ENCODE peak calls at places on chromosomes 1 and 21, in eight cellular contexts. J, D, U, L, R, M, G and F are unnamed samples.

GRCh38 chr1:183989604-183990003 is 47.9 kb downstream of the COLGALT2 start:
- DNase-seq in M (no peak), D (no peak), U (no peak), G (no peak), L (no peak), R (no peak), J (no peak), F (no peak)

GRCh38 chr1:14937288-14937949 is 216.1 kb upstream of the TMEM51 start:
- DNase-seq in J (no peak), L (no peak), U (no peak), D (no peak), R (no peak), M (no peak), G (no peak), F (no peak)

GRCh38 chr1:10339815-10340214 is 59.0 kb upstream of the PGD start:
- DNase-seq in U (peak), D (peak), R (peak), M (no peak), G (no peak), J (no peak), L (no peak), F (peak)

GRCh38 chr21:29557200-29557599 is 258.5 kb downstream of the BACH1 start:
- DNase-seq in U (no peak), G (peak), J (no peak), L (no peak), R (no peak), M (no peak), D (no peak), F (no peak)

GRCh38 chr1:37498872-37499617 is 15.5 kb downstream of the MEAF6 start:
- DNase-seq in D (peak), U (no peak), L (no peak), R (peak), J (no peak), G (no peak), M (no peak), F (no peak)

GRCh38 chr1:188782220-188782841 is 1695.3 kb downstream of the BRINP3 start:
- DNase-seq in U (peak), G (no peak), D (peak), R (peak), M (no peak), J (no peak), L (no peak), F (no peak)

GRCh38 chr21:25139390-25139789 is 467.9 kb downstream of the MRPL39 start:
- DNase-seq in D (no peak), L (no peak), G (no peak), R (no peak), M (no peak), J (no peak), U (no peak), F (no peak)

GRCh38 chr1:22376976-22377375 is 74.7 kb upstream of the ZBTB40 start:
- DNase-seq in M (no peak), L (no peak), R (peak), G (no peak), J (no peak), U (no peak), D (no peak), F (no peak)

GRCh38 chr1:43872280-43872679 is 61.3 kb upstream of the ARTN start:
- DNase-seq in M (no peak), L (no peak), G (no peak), R (no peak), J (no peak), D (no peak), U (no peak), F (no peak)

GRCh38 chr1:30664103-30664755 is 59.2 kb downstream of the MATN1 start:
- DNase-seq in G (no peak), D (no peak), R (peak), L (no peak), M (no peak), U (no peak), J (no peak), F (no peak)

GRCh38 chr1:185929759-185930158 is 195.6 kb downstream of the HMCN1 start:
- DNase-seq in U (no peak), J (no peak), M (no peak), L (peak), G (peak), D (peak), R (peak), F (no peak)

GRCh38 chr1:51753969-51754368 is 124.6 kb downstream of the NRDC start:
- DNase-seq in L (no peak), D (no peak), M (no peak), J (no peak), U (no peak), G (no peak), R (no peak), F (no peak)

GRCh38 chr21:43600642-43601397 is 58.5 kb downstream of the HSF2BP start:
- DNase-seq in G (peak), J (no peak), M (no peak), U (no peak), D (peak), R (peak), L (peak), F (no peak)

GRCh38 chr1:2229921-2230700 is 2.0 kb downstream of the SKI start:
- DNase-seq in G (no peak), M (no peak), D (no peak), R (peak), J (peak), U (no peak), L (no peak), F (no peak)

GRCh38 chr1:8926707-8927694 is 18.7 kb upstream of the CA6 start:
- DNase-seq in G (no peak), U (no peak), M (no peak), R (no peak), D (no peak), J (no peak), L (no peak), F (no peak)

GRCh38 chr1:229043111-229043510 is 227.8 kb upstream of the RAB4A start:
- DNase-seq in L (no peak), D (no peak), M (no peak), J (no peak), U (no peak), R (no peak), G (no peak), F (no peak)

GRCh38 chr1:223756002-223756775 is 43.9 kb downstream of the CAPN2 start:
- DNase-seq in L (no peak), J (no peak), G (no peak), M (no peak), U (no peak), D (no peak), R (no peak), F (no peak)

GRCh38 chr1:150066838-150067183 is 765 bp upstream of the VPS45 start:
- DNase-seq in J (peak), L (no peak), M (no peak), G (no peak), R (no peak), D (no peak), U (peak), F (no peak)

GRCh38 chr1:91735266-91735845 is 150.6 kb downstream of the TGFBR3 start:
- DNase-seq in J (no peak), D (no peak), M (no peak), U (no peak), R (no peak), G (no peak), L (no peak), F (no peak)

GRCh38 chr1:99849413-99849743 is 783 bp upstream of the AGL start:
- DNase-seq in L (no peak), M (no peak), U (no peak), J (no peak), D (no peak), R (no peak), G (no peak), F (no peak)

GRCh38 chr1:41314376-41314775 is 46.9 kb upstream of the FOXO6 start:
- DNase-seq in G (no peak), U (no peak), R (no peak), D (no peak), M (no peak), L (no peak), J (no peak), F (no peak)

GRCh38 chr1:41315482-41315823 is 45.8 kb upstream of the FOXO6 start:
- DNase-seq in U (no peak), M (no peak), D (no peak), J (no peak), L (no peak), R (peak), G (no peak), F (no peak)

GRCh38 chr1:41314781-41315481 is 46.3 kb upstream of the FOXO6 start:
- DNase-seq in D (no peak), R (peak), L (no peak), G (peak), U (no peak), M (no peak), J (no peak), F (no peak)

GRCh38 chr1:41312991-41313645 is 48.1 kb upstream of the FOXO6 start:
- DNase-seq in L (no peak), D (no peak), U (no peak), G (no peak), J (no peak), M (no peak), R (peak), F (no peak)

DNA sequence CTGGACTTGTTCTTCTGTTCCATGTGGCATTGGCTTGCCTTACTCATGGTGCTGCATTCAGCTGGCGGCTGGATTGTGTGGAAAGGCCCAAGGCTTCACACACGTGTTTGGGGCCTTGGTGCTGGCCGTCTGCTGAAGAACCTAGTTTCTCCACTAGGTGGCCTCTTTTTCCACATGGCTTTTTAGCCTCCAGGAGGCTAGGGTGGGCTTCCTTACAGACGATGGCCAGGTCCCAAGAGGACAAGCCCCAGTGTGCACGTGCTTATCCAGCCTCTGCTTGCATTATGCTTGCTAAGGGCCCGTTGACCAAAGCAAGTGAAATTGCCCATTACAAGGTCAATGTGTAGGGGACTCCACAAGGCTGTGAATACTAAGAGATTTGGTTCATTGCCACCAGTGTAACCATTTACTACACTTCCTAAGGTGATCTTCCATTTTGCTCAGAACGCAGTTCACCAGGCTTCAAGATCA is 47.5 kb upstream of the FOXO6 start:
- DNase-seq in L (no peak), J (no peak), M (no peak), D (no peak), R (peak), U (no peak), G (no peak), F (no peak)
- TF ChIP-seq CTCF in L (peak), J (peak), M (peak), D (peak), R (peak), U (peak), G (peak), F (peak)

GRCh38 chr1:178774263-178774662 is 49.2 kb downstream of the RALGPS2 start:
- DNase-seq in J (no peak), G (no peak), D (peak), L (no peak), R (peak), U (no peak), M (no peak), F (no peak)

GRCh38 chr1:178772952-178773351 is 47.9 kb downstream of the RALGPS2 start:
- DNase-seq in M (no peak), R (no peak), J (no peak), D (no peak), L (no peak), G (no peak), U (no peak), F (no peak)

GRCh38 chr1:178768423-178768822 is 43.4 kb downstream of the RALGPS2 start:
- DNase-seq in D (no peak), J (no peak), U (no peak), L (no peak), M (peak), R (peak), G (no peak), F (no peak)
- TF ChIP-seq CTCF in D (peak), J (peak), U (peak), L (peak), M (peak), R (peak), G (peak), F (peak)

GRCh38 chr1:29380532-29380931 is 144.2 kb downstream of the PTPRU start:
- DNase-seq in G (no peak), J (no peak), U (no peak), L (no peak), D (no peak), R (peak), M (no peak), F (no peak)

GRCh38 chr1:29383972-29384371 is 147.7 kb downstream of the PTPRU start:
- DNase-seq in D (no peak), M (no peak), L (no peak), J (no peak), U (no peak), G (no peak), R (peak), F (peak)

GRCh38 chr1:29382851-29383588 is 146.7 kb downstream of the PTPRU start:
- DNase-seq in G (no peak), J (peak), R (no peak), U (no peak), D (no peak), M (no peak), L (no peak), F (no peak)

GRCh38 chr1:29381426-29381825 is 145.1 kb downstream of the PTPRU start:
- DNase-seq in M (no peak), D (no peak), L (no peak), R (no peak), J (no peak), U (no peak), G (no peak), F (no peak)

GRCh38 chr1:29379438-29380073 is 143.2 kb downstream of the PTPRU start:
- DNase-seq in R (peak), M (no peak), U (no peak), G (no peak), J (peak), L (no peak), D (no peak), F (peak)
- TF ChIP-seq CTCF in R (peak), M (peak), U (peak), G (peak), J (peak), L (peak), D (peak), F (peak)

GRCh38 chr1:176843352-176844297 is 320.9 kb downstream of the ASTN1 start:
- DNase-seq in M (no peak), D (peak), U (no peak), G (peak), J (no peak), R (peak), L (no peak), F (no peak)
- TF ChIP-seq CTCF in M (peak), D (peak), U (peak), G (peak), J (peak), R (peak), L (peak), F (peak)

DNA sequence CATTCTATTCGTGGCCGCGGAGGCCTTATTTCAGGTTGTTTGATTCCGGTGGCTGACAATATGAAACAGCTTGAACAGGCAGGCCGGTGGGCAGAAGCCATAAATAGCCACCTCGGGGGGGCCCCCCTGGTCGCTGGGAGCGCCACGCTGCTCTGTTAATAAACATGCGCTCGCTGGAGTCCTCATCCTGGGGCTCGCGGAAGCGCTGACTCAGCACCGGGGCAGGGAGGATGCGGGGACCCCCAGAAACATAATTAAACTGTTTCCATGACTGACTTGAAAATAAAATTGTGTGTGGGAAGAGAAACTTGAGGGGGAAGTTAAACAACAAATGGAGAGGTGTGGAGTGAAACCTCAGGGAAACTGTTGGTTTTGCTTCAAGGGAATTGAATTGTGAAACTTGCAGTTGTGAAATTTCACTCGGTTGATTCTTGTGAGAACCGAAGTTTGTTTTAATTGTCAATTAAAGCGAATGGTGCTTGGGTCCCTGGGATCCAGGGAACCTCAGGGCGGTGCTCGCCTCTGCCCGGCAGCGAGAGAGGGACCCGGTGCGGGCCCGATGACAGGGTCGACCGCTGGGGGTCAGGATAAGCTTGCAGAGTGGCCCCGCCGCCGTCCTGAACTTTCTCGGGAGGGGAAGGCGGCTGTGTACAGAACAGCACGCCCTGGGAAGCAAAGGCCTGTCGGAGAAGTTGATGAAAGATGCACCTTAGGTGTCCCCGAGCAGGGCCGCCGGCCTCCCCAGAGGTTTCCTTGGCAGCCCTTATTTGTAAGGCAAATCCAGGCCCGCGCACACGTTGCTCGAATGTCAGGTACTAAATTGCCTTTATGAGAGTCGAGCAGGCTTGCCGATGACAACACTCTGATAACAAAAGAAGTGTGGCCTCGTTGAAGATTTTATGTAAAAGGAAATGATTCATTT is 176.9 kb upstream of the LMO4 start:
- DNase-seq in R (peak), J (peak), G (no peak), L (no peak), D (no peak), U (no peak), M (peak), F (no peak)
- TF ChIP-seq CTCF in R (peak), J (peak), G (peak), L (no peak), D (peak), U (no peak), M (peak), F (no peak)